ENCODE peak calls at places on chromosomes 12 and 14, in seven cellular contexts. One of them, this sample, is unnamed. For H3K4me1, the result is how much of the 10 kb centered on the place peaks cover.

GRCh38 chr12:90090929-90091651 is 382.5 kb upstream of the ATP2B1 start:
- DNase-seq in heart right ventricle: no peak
- DNase-seq in ascending aorta: peak
- DNase-seq in IMR-90: peak
- DNase-seq in A673: peak
- DNase-seq in lung: peak
- DNase-seq in CD8-positive, alpha-beta T cell: no peak
- DNase-seq in this sample: no peak

GRCh38 chr14:71574976-71575375 is 357.3 kb upstream of the RGS6 start:
- DNase-seq in heart right ventricle: no peak
- DNase-seq in ascending aorta: no peak
- DNase-seq in IMR-90: peak
- DNase-seq in A673: peak
- DNase-seq in lung: no peak
- DNase-seq in CD8-positive, alpha-beta T cell: no peak
- DNase-seq in this sample: no peak

GRCh38 chr12:123384994-123385376 is 1.1 kb downstream of the KMT5A start:
- DNase-seq in heart right ventricle: no peak
- DNase-seq in ascending aorta: no peak
- DNase-seq in IMR-90: peak
- DNase-seq in A673: peak
- DNase-seq in lung: no peak
- DNase-seq in CD8-positive, alpha-beta T cell: no peak
- DNase-seq in this sample: no peak

GRCh38 chr12:111437816-111438454 is 32.2 kb downstream of the SH2B3 start:
- DNase-seq in heart right ventricle: no peak
- DNase-seq in ascending aorta: peak
- DNase-seq in IMR-90: peak
- DNase-seq in A673: peak
- DNase-seq in lung: peak
- DNase-seq in CD8-positive, alpha-beta T cell: no peak
- DNase-seq in this sample: no peak

GRCh38 chr14:105075364-105076295 is 10.4 kb upstream of the GPR132 start:
- DNase-seq in heart right ventricle: peak
- DNase-seq in ascending aorta: no peak
- DNase-seq in IMR-90: peak
- DNase-seq in A673: no peak
- DNase-seq in lung: no peak
- DNase-seq in CD8-positive, alpha-beta T cell: peak
- DNase-seq in this sample: peak

GRCh38 chr12:82835217-82835616 is 148.5 kb downstream of the TMTC2 start:
- DNase-seq in heart right ventricle: no peak
- DNase-seq in ascending aorta: no peak
- DNase-seq in IMR-90: peak
- DNase-seq in A673: no peak
- DNase-seq in lung: no peak
- DNase-seq in CD8-positive, alpha-beta T cell: no peak
- DNase-seq in this sample: no peak

GRCh38 chr14:74518221-74518620 is 24.7 kb downstream of the ISCA2 start:
- DNase-seq in heart right ventricle: no peak
- DNase-seq in ascending aorta: no peak
- DNase-seq in IMR-90: no peak
- DNase-seq in A673: no peak
- DNase-seq in lung: no peak
- DNase-seq in CD8-positive, alpha-beta T cell: no peak
- DNase-seq in this sample: no peak

GRCh38 chr12:19382563-19382962 is 56.7 kb upstream of the AEBP2 start:
- DNase-seq in heart right ventricle: no peak
- DNase-seq in ascending aorta: no peak
- DNase-seq in IMR-90: no peak
- DNase-seq in A673: no peak
- DNase-seq in lung: no peak
- DNase-seq in CD8-positive, alpha-beta T cell: no peak
- DNase-seq in this sample: peak

GRCh38 chr14:52926994-52927393 is 23.9 kb downstream of the FERMT2 start:
- DNase-seq in heart right ventricle: no peak
- DNase-seq in ascending aorta: no peak
- DNase-seq in IMR-90: peak
- DNase-seq in A673: no peak
- DNase-seq in lung: no peak
- DNase-seq in CD8-positive, alpha-beta T cell: no peak
- DNase-seq in this sample: no peak

GRCh38 chr14:58072288-58073071 is 79.5 kb downstream of the ARMH4 start:
- DNase-seq in heart right ventricle: no peak
- DNase-seq in ascending aorta: no peak
- DNase-seq in IMR-90: peak
- DNase-seq in A673: peak
- DNase-seq in lung: peak
- DNase-seq in CD8-positive, alpha-beta T cell: peak
- DNase-seq in this sample: no peak

GRCh38 chr14:106506901-106507305 is 980.5 kb downstream of the TMEM121 start:
- DNase-seq in heart right ventricle: no peak
- DNase-seq in ascending aorta: no peak
- DNase-seq in IMR-90: no peak
- DNase-seq in A673: no peak
- DNase-seq in lung: no peak
- DNase-seq in CD8-positive, alpha-beta T cell: peak
- DNase-seq in this sample: peak

GRCh38 chr12:124654666-124655316 is 87.4 kb upstream of the NCOR2 start:
- DNase-seq in heart right ventricle: peak
- DNase-seq in ascending aorta: peak
- DNase-seq in IMR-90: no peak
- DNase-seq in A673: no peak
- DNase-seq in lung: peak
- DNase-seq in CD8-positive, alpha-beta T cell: no peak
- DNase-seq in this sample: no peak

GRCh38 chr12:114168061-114168460 is 201.9 kb upstream of the RBM19 start:
- DNase-seq in heart right ventricle: no peak
- DNase-seq in ascending aorta: no peak
- DNase-seq in IMR-90: peak
- DNase-seq in A673: no peak
- DNase-seq in lung: no peak
- DNase-seq in CD8-positive, alpha-beta T cell: no peak
- DNase-seq in this sample: no peak

GRCh38 chr12:116019415-116019814 is 258.1 kb downstream of the MED13L start:
- DNase-seq in heart right ventricle: no peak
- DNase-seq in ascending aorta: no peak
- DNase-seq in IMR-90: no peak
- DNase-seq in A673: no peak
- DNase-seq in lung: no peak
- DNase-seq in CD8-positive, alpha-beta T cell: no peak
- DNase-seq in this sample: no peak

GRCh38 chr12:57616383-57617101 is 5.3 kb downstream of the ARHGEF25 start:
- DNase-seq in heart right ventricle: no peak
- DNase-seq in ascending aorta: no peak
- DNase-seq in IMR-90: peak
- DNase-seq in A673: peak
- DNase-seq in lung: no peak
- DNase-seq in CD8-positive, alpha-beta T cell: no peak
- DNase-seq in this sample: no peak

GRCh38 chr14:102606296-102606695 is 13.8 kb downstream of the RCOR1 start:
- DNase-seq in heart right ventricle: no peak
- DNase-seq in ascending aorta: no peak
- DNase-seq in IMR-90: no peak
- DNase-seq in A673: no peak
- DNase-seq in lung: no peak
- DNase-seq in CD8-positive, alpha-beta T cell: no peak
- DNase-seq in this sample: no peak

GRCh38 chr12:14275886-14276285 is 89.6 kb upstream of the ATF7IP start:
- DNase-seq in heart right ventricle: no peak
- DNase-seq in ascending aorta: no peak
- DNase-seq in IMR-90: no peak
- DNase-seq in A673: no peak
- DNase-seq in lung: no peak
- DNase-seq in CD8-positive, alpha-beta T cell: no peak
- DNase-seq in this sample: no peak

GRCh38 chr12:83971781-83972180 is 940.8 kb downstream of the SLC6A15 start:
- DNase-seq in heart right ventricle: no peak
- DNase-seq in ascending aorta: no peak
- DNase-seq in IMR-90: no peak
- DNase-seq in A673: no peak
- DNase-seq in lung: no peak
- DNase-seq in CD8-positive, alpha-beta T cell: no peak
- DNase-seq in this sample: no peak

GRCh38 chr14:74867673-74868072 is 8.3 kb downstream of the PROX2 start:
- DNase-seq in heart right ventricle: no peak
- DNase-seq in ascending aorta: peak
- DNase-seq in IMR-90: peak
- DNase-seq in A673: no peak
- DNase-seq in lung: no peak
- DNase-seq in CD8-positive, alpha-beta T cell: peak
- DNase-seq in this sample: peak

GRCh38 chr12:26121841-26122680 is 2.8 kb downstream of the BHLHE41 start:
- DNase-seq in heart right ventricle: peak
- DNase-seq in ascending aorta: no peak
- DNase-seq in IMR-90: peak
- DNase-seq in A673: peak
- DNase-seq in lung: no peak
- DNase-seq in CD8-positive, alpha-beta T cell: no peak
- DNase-seq in this sample: peak

GRCh38 chr12:124809878-124810277 is 53.8 kb downstream of the SCARB1 start:
- DNase-seq in heart right ventricle: no peak
- DNase-seq in ascending aorta: no peak
- DNase-seq in IMR-90: peak
- DNase-seq in A673: no peak
- DNase-seq in lung: no peak
- DNase-seq in CD8-positive, alpha-beta T cell: no peak
- DNase-seq in this sample: no peak

GRCh38 chr14:92890830-92891598 is 31.9 kb upstream of the CHGA start:
- DNase-seq in heart right ventricle: no peak
- DNase-seq in ascending aorta: no peak
- DNase-seq in IMR-90: no peak
- DNase-seq in A673: no peak
- DNase-seq in lung: no peak
- DNase-seq in CD8-positive, alpha-beta T cell: no peak
- DNase-seq in this sample: no peak

GRCh38 chr14:77498984-77499527 is 440 bp upstream of the ISM2 start:
- DNase-seq in heart right ventricle: no peak
- DNase-seq in ascending aorta: peak
- DNase-seq in IMR-90: no peak
- DNase-seq in A673: no peak
- DNase-seq in lung: no peak
- DNase-seq in CD8-positive, alpha-beta T cell: no peak
- DNase-seq in this sample: no peak

GRCh38 chr14:91249841-91250616 is 5.5 kb upstream of the GPR68 start:
- DNase-seq in heart right ventricle: no peak
- DNase-seq in ascending aorta: no peak
- DNase-seq in IMR-90: no peak
- DNase-seq in A673: no peak
- DNase-seq in lung: peak
- DNase-seq in CD8-positive, alpha-beta T cell: no peak
- DNase-seq in this sample: peak
- H3K4me1 ChIP-seq in heart right ventricle: under half
- H3K4me1 ChIP-seq in ascending aorta: under half
- H3K4me1 ChIP-seq in IMR-90: under half
- H3K4me1 ChIP-seq in A673: under half
- H3K4me1 ChIP-seq in lung: under half
- H3K4me1 ChIP-seq in CD8-positive, alpha-beta T cell: half or more
- H3K4me1 ChIP-seq in this sample: under half

GRCh38 chr14:63205850-63206249 is 1.6 kb downstream of the RHOJ start:
- DNase-seq in heart right ventricle: no peak
- DNase-seq in ascending aorta: no peak
- DNase-seq in IMR-90: peak
- DNase-seq in A673: peak
- DNase-seq in lung: no peak
- DNase-seq in CD8-positive, alpha-beta T cell: no peak
- DNase-seq in this sample: no peak
- H3K4me3 ChIP-seq in heart right ventricle: peak
- H3K4me3 ChIP-seq in ascending aorta: peak
- H3K4me3 ChIP-seq in IMR-90: peak
- H3K4me3 ChIP-seq in A673: peak
- H3K4me3 ChIP-seq in lung: peak
- H3K4me3 ChIP-seq in CD8-positive, alpha-beta T cell: no peak
- H3K4me3 ChIP-seq in this sample: peak

DNA sequence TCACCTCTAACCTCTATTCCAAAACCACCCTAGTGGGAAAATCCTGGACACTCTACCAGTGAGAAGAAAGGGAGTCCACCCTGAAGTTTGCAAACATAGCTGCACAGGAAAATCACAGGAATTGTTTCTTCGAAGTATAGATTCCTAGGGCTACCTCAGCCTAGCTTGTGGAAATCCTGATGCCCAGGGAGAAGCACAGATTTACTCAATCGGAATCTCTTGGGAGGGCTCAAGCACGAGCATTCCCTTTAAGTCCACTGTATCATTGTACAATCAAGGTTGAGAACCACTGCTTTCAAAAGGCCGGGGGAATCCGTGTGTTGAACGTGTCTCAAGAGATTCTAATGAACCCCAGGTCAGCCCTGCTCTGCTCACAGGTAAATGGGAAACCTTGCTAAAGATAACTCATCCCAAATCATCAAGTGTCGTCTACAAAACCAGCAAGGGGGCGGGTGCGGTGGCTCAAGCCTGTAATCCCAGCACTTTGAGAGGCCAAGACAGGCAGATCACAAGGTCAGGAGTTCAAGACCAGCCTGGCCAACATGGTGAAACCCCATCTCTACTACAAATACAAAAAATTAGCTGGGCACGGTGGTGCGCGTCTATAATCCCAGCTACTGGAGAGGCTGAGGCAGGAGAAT is 34.1 kb upstream of the PLEKHG6 start:
- DNase-seq in heart right ventricle: no peak
- DNase-seq in ascending aorta: no peak
- DNase-seq in IMR-90: no peak
- DNase-seq in A673: no peak
- DNase-seq in lung: no peak
- DNase-seq in CD8-positive, alpha-beta T cell: no peak
- DNase-seq in this sample: peak
- TF ChIP-seq CTCF in heart right ventricle: no peak
- TF ChIP-seq CTCF in ascending aorta: no peak
- TF ChIP-seq CTCF in IMR-90: no peak
- TF ChIP-seq CTCF in A673: no peak
- TF ChIP-seq CTCF in lung: no peak
- TF ChIP-seq CTCF in CD8-positive, alpha-beta T cell: no peak
- TF ChIP-seq CTCF in this sample: no peak

DNA sequence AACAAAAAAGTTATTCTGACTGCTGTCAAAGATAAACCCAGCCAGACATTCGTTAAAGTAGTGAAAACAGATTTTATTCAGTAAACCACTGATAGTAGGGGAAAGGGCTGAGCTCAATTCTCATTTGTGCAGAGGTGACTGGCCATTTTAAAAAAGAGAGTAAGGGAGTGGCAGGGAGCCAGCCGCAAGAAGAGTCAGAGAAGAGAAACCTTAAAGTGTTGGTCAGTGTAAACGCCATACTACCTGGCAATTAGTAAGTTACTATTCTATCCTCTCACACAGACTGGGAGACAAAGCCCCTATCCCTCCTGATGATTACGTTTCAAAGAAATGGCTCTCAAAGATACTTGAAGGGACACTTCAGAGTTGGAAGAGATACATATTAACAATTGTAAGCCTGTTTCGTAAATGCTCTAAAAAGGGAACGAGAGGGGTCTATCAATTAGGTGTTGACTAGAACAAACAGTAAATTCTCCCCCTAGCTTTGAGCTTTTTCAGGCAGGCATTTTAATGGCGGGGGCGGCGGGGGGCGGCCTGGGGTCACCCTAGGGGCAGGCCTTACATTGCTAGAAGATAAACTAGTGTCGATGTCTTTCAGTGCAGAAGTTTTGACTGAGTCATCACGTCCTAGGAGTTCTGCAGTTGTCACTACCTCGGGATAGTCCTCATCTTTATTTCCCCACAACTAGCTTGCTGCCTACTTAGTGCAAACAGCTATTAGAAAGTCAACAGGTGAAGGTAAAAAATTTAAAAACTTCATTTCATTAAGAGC is 1.8 kb downstream of the ATP6V1D start:
- DNase-seq in heart right ventricle: no peak
- DNase-seq in ascending aorta: no peak
- DNase-seq in IMR-90: peak
- DNase-seq in A673: no peak
- DNase-seq in lung: no peak
- DNase-seq in CD8-positive, alpha-beta T cell: no peak
- DNase-seq in this sample: no peak
- H3K4me1 ChIP-seq in heart right ventricle: under half
- H3K4me1 ChIP-seq in ascending aorta: under half
- H3K4me1 ChIP-seq in IMR-90: under half
- H3K4me1 ChIP-seq in A673: under half
- H3K4me1 ChIP-seq in lung: under half
- H3K4me1 ChIP-seq in CD8-positive, alpha-beta T cell: under half
- H3K4me1 ChIP-seq in this sample: under half